ENCODE peak calls at places on chromosomes 2 and 18, in ten cellular contexts. Q is lower leg skin, G is pancreas, E is WERI-Rb-1, I is NB4, Z is adrenal gland, A is dorsolateral prefrontal cortex, H is fibroblast of lung, S is endothelial cell of umbilical vein, O is colonic mucosa. L is an unnamed sample.

GRCh38 chr18:5239447-5239846 is 42.4 kb upstream of the AKAIN1 start:
- DNase-seq in A (no peak), O (no peak), G (no peak), I (no peak), S (no peak), Q (no peak), E (no peak), Z (no peak), H (no peak), L (no peak)

GRCh38 chr2:49255325-49256023 is 101.2 kb upstream of the FSHR start:
- DNase-seq in Q (no peak), E (no peak), H (peak; percentile 8), I (peak; percentile 12), S (peak; percentile 6), O (no peak), A (no peak), Z (no peak), G (no peak), L (peak; percentile 4)

GRCh38 chr2:20077411-20077940 is 26.0 kb upstream of the LAPTM4A start:
- DNase-seq in O (no peak), G (no peak), S (no peak), A (no peak), Z (no peak), H (no peak), Q (no peak), I (peak; percentile 22), E (no peak), L (no peak)

GRCh38 chr2:112958428-112959108 is 19.2 kb upstream of the IL36G start:
- DNase-seq in E (peak; percentile 28), A (no peak), H (peak; percentile 67), I (peak; percentile 90), S (peak; percentile 51), G (peak; percentile 17), O (peak; percentile 36), Q (peak; percentile 23), Z (peak; percentile 41), L (peak; percentile 78)

GRCh38 chr2:10289891-10290290 is 12.8 kb upstream of the HPCAL1 start:
- DNase-seq in A (no peak), E (no peak), Z (no peak), G (no peak), O (no peak), Q (no peak), H (peak; percentile 68), S (no peak), I (peak; percentile 84), L (peak; percentile 42)

GRCh38 chr2:40384714-40385113 is 67.2 kb downstream of the SLC8A1 start:
- DNase-seq in O (no peak), Q (no peak), S (no peak), Z (no peak), E (no peak), H (peak; percentile 96), G (no peak), A (no peak), I (peak; percentile 93), L (peak; percentile 92)

GRCh38 chr18:46481048-46481846 is 175.8 kb downstream of the LOXHD1 start:
- DNase-seq in O (peak; percentile 45), E (peak; percentile 75), S (peak; percentile 37), G (peak; percentile 6), A (no peak), Z (peak; percentile 24), H (peak; percentile 46), Q (peak; percentile 28), I (peak; percentile 57), L (peak; percentile 48)

GRCh38 chr18:12271376-12272235 is 17.4 kb downstream of the CIDEA start:
- DNase-seq in E (peak; percentile 86), O (peak; percentile 81), A (no peak), Q (no peak), H (peak; percentile 81), Z (peak; percentile 59), S (peak; percentile 85), I (peak; percentile 76), G (peak; percentile 69), L (peak; percentile 83)

GRCh38 chr2:237691908-237692600 is 64.7 kb downstream of the LRRFIP1 start:
- DNase-seq in O (peak; percentile 100), E (peak; percentile 89), S (peak; percentile 69), A (no peak), Z (peak; percentile 95), Q (peak; percentile 95), H (peak; percentile 90), I (peak; percentile 93), G (peak; percentile 89), L (peak; percentile 80)

GRCh38 chr2:28652217-28652616 is 99.4 kb upstream of the PPP1CB start:
- DNase-seq in H (peak; percentile 61), Z (no peak), I (no peak), O (no peak), G (no peak), S (no peak), E (no peak), Q (no peak), A (no peak), L (no peak)

GRCh38 chr18:51134721-51135120 is 62.8 kb downstream of the MEX3C start:
- DNase-seq in A (no peak), E (no peak), S (no peak), Q (no peak), G (no peak), I (no peak), Z (no peak), H (no peak), O (no peak), L (no peak)

GRCh38 chr18:49321271-49321670 is 139.2 kb downstream of the DYM start:
- DNase-seq in O (no peak), Q (no peak), H (no peak), Z (no peak), E (no peak), G (no peak), A (no peak), S (no peak), I (no peak), L (no peak)

GRCh38 chr2:85719609-85720240 is 25.6 kb downstream of the GNLY start:
- DNase-seq in Z (no peak), Q (no peak), I (peak; percentile 76), E (no peak), G (no peak), H (no peak), O (no peak), S (no peak), A (no peak), L (no peak)

GRCh38 chr2:85717308-85718005 is 23.3 kb downstream of the GNLY start:
- DNase-seq in H (peak; percentile 50), S (no peak), O (no peak), Q (peak; percentile 80), A (no peak), I (no peak), E (peak; percentile 65), Z (no peak), G (no peak), L (peak; percentile 91)

GRCh38 chr2:85718885-85719487 is 24.8 kb downstream of the GNLY start:
- DNase-seq in S (no peak), O (no peak), H (no peak), Q (no peak), E (no peak), A (no peak), I (no peak), G (no peak), Z (no peak), L (no peak)

GRCh38 chr2:85716346-85716880 is 22.3 kb downstream of the GNLY start:
- DNase-seq in G (no peak), A (no peak), O (no peak), S (no peak), E (peak; percentile 40), I (no peak), Z (no peak), H (no peak), Q (no peak), L (no peak)

DNA sequence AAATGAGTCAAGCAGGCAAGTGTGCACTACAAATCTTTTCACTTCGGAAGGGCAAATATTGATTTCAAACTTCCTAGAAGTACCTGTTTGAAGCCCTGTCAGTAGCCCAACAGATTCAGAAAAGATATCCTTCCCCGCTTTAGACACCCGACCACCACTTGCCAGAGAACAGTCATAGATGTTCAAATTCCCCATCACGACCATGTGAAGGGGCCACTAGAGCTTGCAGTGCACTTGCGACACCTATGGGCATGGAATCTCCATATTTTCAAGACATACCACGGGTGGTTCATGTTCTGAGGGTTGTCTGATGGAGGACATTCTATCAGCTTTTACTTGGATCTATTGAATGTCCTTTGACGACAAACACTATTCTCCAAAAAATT is 23.8 kb downstream of the GNLY start:
- DNase-seq in Q (no peak), Z (no peak), I (peak; percentile 51), E (no peak), H (no peak), O (no peak), G (no peak), S (no peak), A (no peak), L (no peak)
- TF ChIP-seq CTCF in Q (no peak), Z (no peak), I (no peak), E (peak; percentile 14), H (no peak), O (no peak), G (no peak), S (no peak), A (no peak), L (no peak)

GRCh38 chr18:23963443-23964185 is 50.9 kb upstream of the TTC39C start:
- DNase-seq in Z (no peak), S (no peak), E (no peak), I (no peak), O (no peak), H (peak; percentile 24), G (no peak), Q (no peak), A (no peak), L (no peak)
- TF ChIP-seq CTCF in Z (no peak), S (no peak), E (peak; percentile 19), I (no peak), O (no peak), H (no peak), G (no peak), Q (no peak), A (no peak), L (no peak)

GRCh38 chr2:170845343-170845742 is 28.7 kb downstream of the GAD1 start:
- DNase-seq in Q (no peak), E (peak; percentile 55), S (no peak), H (no peak), I (peak; percentile 45), O (no peak), Z (no peak), A (no peak), G (no peak), L (no peak)
- TF ChIP-seq CTCF in Q (no peak), E (peak; percentile 33), S (no peak), H (no peak), I (peak; percentile 46), O (no peak), Z (no peak), A (no peak), G (no peak), L (no peak)

GRCh38 chr2:117056376-117056748 is 758.1 kb upstream of the DDX18 start:
- DNase-seq in Z (no peak), S (no peak), A (no peak), O (no peak), H (no peak), I (no peak), E (no peak), Q (no peak), G (no peak), L (no peak)
- TF ChIP-seq CTCF in Z (no peak), S (no peak), A (no peak), O (no peak), H (no peak), I (no peak), E (no peak), Q (no peak), G (no peak), L (no peak)